ENCODE peak calls at places on chromosome 20, in ten cellular contexts. E, C, T, P, I, Q, L, B, Y and S are unnamed samples. For H3K27me3, the result is how much of the 10 kb centered on the place peaks cover.

GRCh38 chr20:63547484-63548480 is at the start of gene SRMS:
- DNase-seq in E (no peak), C (no peak), T (no peak), P (no peak), I (no peak), Q (no peak), L (no peak), B (no peak), Y (no peak), S (no peak)

GRCh38 chr20:38935285-38935684 is 9.1 kb downstream of the FAM83D start:
- DNase-seq in E (no peak), C (no peak), T (no peak), P (no peak), I (peak), Q (no peak), L (no peak), B (no peak), Y (no peak), S (no peak)

GRCh38 chr20:36145877-36146707 is 8.4 kb upstream of the EPB41L1 start:
- DNase-seq in E (no peak), C (peak), T (no peak), P (peak), I (no peak), Q (peak), L (peak), B (no peak), Y (no peak), S (no peak)

GRCh38 chr20:64109390-64109747 is 2.0 kb upstream of the NPBWR2 start:
- DNase-seq in E (no peak), C (no peak), T (no peak), P (no peak), I (no peak), Q (no peak), L (no peak), B (no peak), Y (peak), S (no peak)

GRCh38 chr20:58645277-58645968 is 5.7 kb upstream of the STX16 start:
- DNase-seq in E (no peak), C (no peak), T (no peak), P (no peak), I (peak), Q (no peak), L (peak), B (no peak), Y (no peak), S (peak)

GRCh38 chr20:2042400-2042799 is 48.5 kb upstream of the PDYN start:
- DNase-seq in E (no peak), C (no peak), T (no peak), P (no peak), I (peak), Q (no peak), L (no peak), B (peak), Y (no peak), S (peak)

GRCh38 chr20:34538671-34539123 is 19.8 kb upstream of the MAP1LC3A start:
- DNase-seq in E (no peak), C (peak), T (no peak), P (peak), I (peak), Q (peak), L (peak), B (no peak), Y (peak), S (peak)

GRCh38 chr20:64053841-64054661 is 4.6 kb upstream of the SOX18 start:
- DNase-seq in E (peak), C (peak), T (no peak), P (peak), I (no peak), Q (peak), L (no peak), B (no peak), Y (no peak), S (peak)

GRCh38 chr20:1469306-1469905 is 2.8 kb upstream of the NSFL1C start:
- DNase-seq in E (no peak), C (no peak), T (no peak), P (no peak), I (no peak), Q (no peak), L (no peak), B (no peak), Y (no peak), S (no peak)

GRCh38 chr20:17530716-17531536 is at the start of gene BFSP1:
- DNase-seq in E (no peak), C (peak), T (no peak), P (peak), I (peak), Q (peak), L (no peak), B (no peak), Y (peak), S (no peak)
- TF ChIP-seq CTCF in E (no peak), C (no peak), T (no peak), P (no peak), I (no peak), Q (peak), L (no peak), B (no peak), Y (no peak), S (peak)

GRCh38 chr20:19647992-19648391 is 110.1 kb upstream of the RIN2 start:
- DNase-seq in E (no peak), C (no peak), T (no peak), P (no peak), I (no peak), Q (no peak), L (no peak), B (no peak), Y (no peak), S (no peak)

GRCh38 chr20:19644085-19644484 is 114.0 kb upstream of the RIN2 start:
- DNase-seq in E (no peak), C (no peak), T (no peak), P (no peak), I (no peak), Q (no peak), L (no peak), B (no peak), Y (no peak), S (no peak)

GRCh38 chr20:19646963-19647362 is 111.1 kb upstream of the RIN2 start:
- DNase-seq in E (no peak), C (no peak), T (no peak), P (no peak), I (no peak), Q (no peak), L (no peak), B (no peak), Y (no peak), S (no peak)

GRCh38 chr20:19642861-19643260 is 115.2 kb upstream of the RIN2 start:
- DNase-seq in E (no peak), C (no peak), T (no peak), P (peak), I (no peak), Q (no peak), L (no peak), B (no peak), Y (no peak), S (no peak)
- H3K27me3 ChIP-seq in E (under half), C (under half), T (under half), P (under half), I (under half), Q (under half), L (under half), B (under half), Y (under half), S (under half)

GRCh38 chr20:31517373-31517772 is 3.1 kb downstream of the HM13 start:
- DNase-seq in E (peak), C (no peak), T (no peak), P (peak), I (peak), Q (peak), L (peak), B (peak), Y (no peak), S (peak)
- TF ChIP-seq CTCF in E (peak), C (peak), T (no peak), P (no peak), I (peak), Q (no peak), L (no peak), B (peak), Y (no peak), S (peak)

GRCh38 chr20:48339147-48339985 is 488.4 kb downstream of the PREX1 start:
- DNase-seq in E (no peak), C (no peak), T (no peak), P (peak), I (no peak), Q (no peak), L (no peak), B (peak), Y (peak), S (peak)
- H3K27me3 ChIP-seq in E (under half), C (under half), T (under half), P (under half), I (under half), Q (under half), L (under half), B (under half), Y (under half), S (under half)

GRCh38 chr20:18773566-18773965 is 40.0 kb upstream of the SCP2D1 start:
- DNase-seq in E (no peak), C (no peak), T (no peak), P (no peak), I (no peak), Q (no peak), L (no peak), B (no peak), Y (no peak), S (no peak)
- TF ChIP-seq CTCF in E (no peak), C (no peak), T (no peak), P (no peak), I (no peak), Q (no peak), L (no peak), B (no peak), Y (no peak), S (no peak)

DNA sequence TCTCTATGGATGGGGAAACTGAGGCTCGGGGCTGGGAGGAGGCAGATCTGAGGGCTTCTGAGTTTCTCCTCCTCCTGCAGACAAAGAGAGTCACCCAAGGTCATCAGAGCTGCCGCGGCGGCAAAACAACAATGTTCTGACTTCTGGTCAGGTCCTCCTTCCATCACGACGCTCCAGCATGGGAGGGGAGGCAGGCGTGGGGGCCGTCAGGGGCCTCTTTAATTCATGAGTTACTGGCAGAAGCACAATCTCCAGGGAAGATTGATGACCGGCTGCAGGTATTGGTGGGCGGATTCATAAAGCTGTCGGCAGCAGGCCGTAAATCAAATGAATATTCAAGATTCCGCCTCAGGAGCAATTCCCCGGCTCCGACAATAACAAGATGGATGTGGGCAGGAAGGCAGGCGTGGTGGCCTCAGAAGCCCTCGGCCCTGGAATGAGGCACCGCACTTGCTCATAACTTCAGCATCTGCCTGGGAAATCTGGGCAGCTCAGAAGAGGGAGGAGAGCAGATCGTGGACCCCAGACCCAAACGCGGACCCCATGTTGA is 19.1 kb downstream of the PCK1 start:
- DNase-seq in E (no peak), C (no peak), T (no peak), P (no peak), I (no peak), Q (no peak), L (no peak), B (no peak), Y (no peak), S (no peak)
- H3K27me3 ChIP-seq in E (half or more), C (under half), T (under half), P (under half), I (under half), Q (under half), L (under half), B (half or more), Y (under half), S (half or more)